ENCODE peak calls at places on chromosomes 1 and 21, in four cellular contexts. Z, H, Y and P are unnamed samples.

GRCh38 chr1:11485191-11485590 is 6.2 kb downstream of the DISP3 start:
- DNase-seq in Y (no peak), H (no peak), Z (no peak), P (no peak)

GRCh38 chr21:35400233-35400939 is 351.3 kb upstream of the RUNX1 start:
- DNase-seq in Z (peak; percentile 76), H (peak; percentile 63), Y (no peak), P (peak; percentile 74)

GRCh38 chr1:151267760-151268159 is 13.2 kb downstream of the PSMD4 start:
- DNase-seq in Z (no peak), H (no peak), Y (no peak), P (no peak)

GRCh38 chr1:39717809-39718208 is 20.9 kb upstream of the PPIE start:
- DNase-seq in H (no peak), Z (no peak), Y (no peak), P (no peak)

GRCh38 chr1:234969630-234970370 is 158.8 kb downstream of the TOMM20 start:
- DNase-seq in Y (no peak), H (peak; percentile 96), Z (peak; percentile 77), P (peak; percentile 11)

GRCh38 chr1:237814319-237814924 is 76.3 kb downstream of the ZP4 start:
- DNase-seq in H (peak; percentile 2), Z (peak; percentile 66), Y (no peak), P (peak; percentile 54)

GRCh38 chr1:230127105-230128054 is 60.3 kb downstream of the GALNT2 start:
- DNase-seq in Z (no peak), H (no peak), Y (no peak), P (no peak)

GRCh38 chr1:228810855-228811654 is 75.8 kb downstream of the RHOU start:
- DNase-seq in Y (no peak), H (no peak), Z (no peak), P (peak; percentile 23)

GRCh38 chr1:154324669-154325582 is at the start of gene ATP8B2:
- DNase-seq in Y (no peak), H (peak; percentile 64), Z (peak; percentile 82), P (peak; percentile 91)

GRCh38 chr1:115641762-115642167 is at the start of gene VANGL1:
- DNase-seq in H (peak; percentile 74), Y (no peak), Z (peak; percentile 77), P (peak; percentile 52)

GRCh38 chr1:178706467-178706866 is 18.6 kb upstream of the RALGPS2 start:
- DNase-seq in Y (no peak), H (no peak), Z (no peak), P (no peak)

GRCh38 chr21:16519656-16520055 is 789.9 kb downstream of the USP25 start:
- DNase-seq in Y (no peak), H (no peak), Z (no peak), P (no peak)

GRCh38 chr1:155871390-155871789 is 12.0 kb downstream of the SYT11 start:
- DNase-seq in Z (no peak), H (peak; percentile 57), Y (no peak), P (peak; percentile 21)

GRCh38 chr1:54842206-54842915 is 41.2 kb upstream of the TTC22 start:
- DNase-seq in Z (no peak), H (no peak), Y (no peak), P (no peak)

GRCh38 chr1:109933856-109934711 is 23.4 kb downstream of the CSF1 start:
- DNase-seq in Z (peak; percentile 97), Y (no peak), H (peak; percentile 96), P (no peak)

GRCh38 chr1:87386217-87386790 is 57.6 kb downstream of the LMO4 start:
- DNase-seq in Z (no peak), H (no peak), Y (no peak), P (no peak)

GRCh38 chr1:244306544-244306943 is 145.2 kb downstream of the ADSS2 start:
- DNase-seq in Z (no peak), H (no peak), Y (no peak), P (no peak)

GRCh38 chr21:33373451-33373850 is 29.8 kb upstream of the IFNGR2 start:
- DNase-seq in Z (peak; percentile 17), Y (no peak), H (peak; percentile 53), P (no peak)

GRCh38 chr1:224736619-224737352 is 120.7 kb downstream of the CNIH3 start:
- DNase-seq in H (peak; percentile 26), Z (no peak), Y (no peak), P (peak; percentile 93)

GRCh38 chr1:1371354-1371740 is 3.7 kb downstream of the AURKAIP1 start:
- DNase-seq in Z (no peak), Y (no peak), H (peak; percentile 82), P (no peak)

GRCh38 chr1:90488451-90488850 is 228.7 kb downstream of the BARHL2 start:
- DNase-seq in Y (no peak), H (peak; percentile 19), Z (peak; percentile 33), P (no peak)

GRCh38 chr1:3340548-3341235 is 113.8 kb upstream of the ARHGEF16 start:
- DNase-seq in H (no peak), Z (no peak), Y (no peak), P (no peak)

GRCh38 chr1:27581823-27582243 is 22.1 kb downstream of the AHDC1 start:
- DNase-seq in Y (no peak), Z (no peak), H (no peak), P (no peak)

GRCh38 chr1:112744019-112744578 is 29.0 kb upstream of the PPM1J start:
- DNase-seq in H (peak; percentile 25), Z (peak; percentile 67), Y (no peak), P (no peak)

GRCh38 chr21:26982767-26983166 is 15.9 kb upstream of the ADAMTS5 start:
- DNase-seq in H (peak; percentile 57), Z (peak; percentile 69), Y (no peak), P (no peak)

GRCh38 chr21:14995695-14996490 is 68.9 kb downstream of the NRIP1 start:
- DNase-seq in Z (peak; percentile 55), H (peak; percentile 76), Y (no peak), P (no peak)

GRCh38 chr1:27785763-27786162 is 12.7 kb downstream of the STX12 start:
- DNase-seq in H (no peak), Y (no peak), Z (peak; percentile 33), P (no peak)